ENCODE peak calls at places on chromosome 1, in four cellular contexts. One of them, this sample, is unnamed.

GRCh38 chr1:226714148-226714547 is 24.9 kb downstream of the ITPKB start:
- DNase-seq in dorsolateral prefrontal cortex: no peak
- DNase-seq in left ventricle myocardium inferior: no peak
- DNase-seq in choroid plexus epithelial cell: peak; percentile 46
- DNase-seq in this sample: no peak

GRCh38 chr1:243917177-243917862 is 67.3 kb upstream of the AKT3 start:
- DNase-seq in dorsolateral prefrontal cortex: peak; percentile 39
- DNase-seq in choroid plexus epithelial cell: peak; percentile 82
- DNase-seq in left ventricle myocardium inferior: peak; percentile 21
- DNase-seq in this sample: no peak

GRCh38 chr1:187229496-187229895 is 400.7 kb downstream of the PLA2G4A start:
- DNase-seq in left ventricle myocardium inferior: no peak
- DNase-seq in dorsolateral prefrontal cortex: no peak
- DNase-seq in choroid plexus epithelial cell: no peak
- DNase-seq in this sample: no peak

GRCh38 chr1:160260436-160261382 is 1.6 kb downstream of the DCAF8 start:
- DNase-seq in dorsolateral prefrontal cortex: no peak
- DNase-seq in choroid plexus epithelial cell: peak; percentile 95
- DNase-seq in left ventricle myocardium inferior: no peak
- DNase-seq in this sample: no peak

GRCh38 chr1:18234790-18235242 is 127.2 kb downstream of the IGSF21 start:
- DNase-seq in dorsolateral prefrontal cortex: peak; percentile 39
- DNase-seq in left ventricle myocardium inferior: no peak
- DNase-seq in choroid plexus epithelial cell: peak; percentile 34
- DNase-seq in this sample: peak; percentile 48

GRCh38 chr1:98048234-98048633 is 127.4 kb upstream of the DPYD start:
- DNase-seq in left ventricle myocardium inferior: peak; percentile 76
- DNase-seq in choroid plexus epithelial cell: peak; percentile 94
- DNase-seq in dorsolateral prefrontal cortex: peak; percentile 76
- DNase-seq in this sample: peak; percentile 57

GRCh38 chr1:153705484-153705883 is 22.4 kb upstream of the INTS3 start:
- DNase-seq in dorsolateral prefrontal cortex: no peak
- DNase-seq in choroid plexus epithelial cell: no peak
- DNase-seq in left ventricle myocardium inferior: no peak
- DNase-seq in this sample: no peak

GRCh38 chr1:25168193-25169071 is 63.9 kb downstream of the SYF2 start:
- DNase-seq in left ventricle myocardium inferior: no peak
- DNase-seq in choroid plexus epithelial cell: no peak
- DNase-seq in dorsolateral prefrontal cortex: no peak
- DNase-seq in this sample: peak; percentile 78

GRCh38 chr1:222582099-222582774 is 7.5 kb downstream of the TAF1A start:
- DNase-seq in choroid plexus epithelial cell: peak; percentile 17
- DNase-seq in left ventricle myocardium inferior: no peak
- DNase-seq in dorsolateral prefrontal cortex: no peak
- DNase-seq in this sample: peak; percentile 6

GRCh38 chr1:110328274-110328673 is 10.9 kb upstream of the RBM15 start:
- DNase-seq in choroid plexus epithelial cell: peak; percentile 20
- DNase-seq in dorsolateral prefrontal cortex: no peak
- DNase-seq in left ventricle myocardium inferior: no peak
- DNase-seq in this sample: no peak

GRCh38 chr1:199129247-199129646 is 490.4 kb downstream of the PTPRC start:
- DNase-seq in choroid plexus epithelial cell: peak; percentile 48
- DNase-seq in left ventricle myocardium inferior: no peak
- DNase-seq in dorsolateral prefrontal cortex: no peak
- DNase-seq in this sample: no peak

GRCh38 chr1:23481904-23482303 is 2.1 kb downstream of the ASAP3 start:
- DNase-seq in left ventricle myocardium inferior: no peak
- DNase-seq in dorsolateral prefrontal cortex: no peak
- DNase-seq in choroid plexus epithelial cell: no peak
- DNase-seq in this sample: no peak

GRCh38 chr1:155043793-155044192 is 7.3 kb upstream of the ADAM15 start:
- DNase-seq in choroid plexus epithelial cell: no peak
- DNase-seq in left ventricle myocardium inferior: no peak
- DNase-seq in dorsolateral prefrontal cortex: no peak
- DNase-seq in this sample: no peak

GRCh38 chr1:157505481-157506272 is 46.6 kb downstream of the FCRL5 start:
- DNase-seq in dorsolateral prefrontal cortex: peak; percentile 61
- DNase-seq in choroid plexus epithelial cell: peak; percentile 78
- DNase-seq in left ventricle myocardium inferior: no peak
- DNase-seq in this sample: peak; percentile 73

GRCh38 chr1:12006167-12006921 is 13.0 kb upstream of the MIIP start:
- DNase-seq in dorsolateral prefrontal cortex: no peak
- DNase-seq in choroid plexus epithelial cell: no peak
- DNase-seq in left ventricle myocardium inferior: no peak
- DNase-seq in this sample: no peak

GRCh38 chr1:199322278-199322677 is 683.4 kb downstream of the PTPRC start:
- DNase-seq in choroid plexus epithelial cell: no peak
- DNase-seq in left ventricle myocardium inferior: no peak
- DNase-seq in dorsolateral prefrontal cortex: no peak
- DNase-seq in this sample: no peak

GRCh38 chr1:208272713-208273112 is 28.5 kb upstream of the PLXNA2 start:
- DNase-seq in choroid plexus epithelial cell: no peak
- DNase-seq in dorsolateral prefrontal cortex: no peak
- DNase-seq in left ventricle myocardium inferior: no peak
- DNase-seq in this sample: no peak

GRCh38 chr1:89670168-89670567 is 37.2 kb downstream of the LRRC8C start:
- DNase-seq in dorsolateral prefrontal cortex: no peak
- DNase-seq in choroid plexus epithelial cell: no peak
- DNase-seq in left ventricle myocardium inferior: no peak
- DNase-seq in this sample: no peak

GRCh38 chr1:33008051-33008914 is 28.4 kb downstream of the AK2 start:
- DNase-seq in dorsolateral prefrontal cortex: no peak
- DNase-seq in choroid plexus epithelial cell: peak; percentile 60
- DNase-seq in left ventricle myocardium inferior: no peak
- DNase-seq in this sample: peak; percentile 43

GRCh38 chr1:169288011-169288414 is 79.6 kb downstream of the NME7 start:
- DNase-seq in left ventricle myocardium inferior: no peak
- DNase-seq in dorsolateral prefrontal cortex: no peak
- DNase-seq in choroid plexus epithelial cell: peak; percentile 65
- DNase-seq in this sample: no peak

GRCh38 chr1:17549384-17549783 is 9.9 kb downstream of the ARHGEF10L start:
- DNase-seq in left ventricle myocardium inferior: no peak
- DNase-seq in dorsolateral prefrontal cortex: no peak
- DNase-seq in choroid plexus epithelial cell: no peak
- DNase-seq in this sample: no peak

GRCh38 chr1:181112071-181112929 is 23.8 kb downstream of the IER5 start:
- DNase-seq in choroid plexus epithelial cell: peak; percentile 99
- DNase-seq in left ventricle myocardium inferior: peak; percentile 67
- DNase-seq in dorsolateral prefrontal cortex: no peak
- DNase-seq in this sample: peak; percentile 92

GRCh38 chr1:200869753-200870391 is 2.9 kb upstream of the GPR25 start:
- DNase-seq in choroid plexus epithelial cell: no peak
- DNase-seq in dorsolateral prefrontal cortex: no peak
- DNase-seq in left ventricle myocardium inferior: no peak
- DNase-seq in this sample: no peak

GRCh38 chr1:36481091-36481490 is 1.6 kb downstream of the CSF3R start:
- DNase-seq in dorsolateral prefrontal cortex: no peak
- DNase-seq in choroid plexus epithelial cell: no peak
- DNase-seq in left ventricle myocardium inferior: no peak
- DNase-seq in this sample: no peak

GRCh38 chr1:36476945-36477344 is 5.8 kb downstream of the CSF3R start:
- DNase-seq in dorsolateral prefrontal cortex: no peak
- DNase-seq in left ventricle myocardium inferior: no peak
- DNase-seq in choroid plexus epithelial cell: no peak
- DNase-seq in this sample: no peak

GRCh38 chr1:36480161-36480560 is 2.6 kb downstream of the CSF3R start:
- DNase-seq in dorsolateral prefrontal cortex: no peak
- DNase-seq in choroid plexus epithelial cell: no peak
- DNase-seq in left ventricle myocardium inferior: no peak
- DNase-seq in this sample: no peak

GRCh38 chr1:36481771-36482723 is 666 bp downstream of the CSF3R start:
- DNase-seq in choroid plexus epithelial cell: no peak
- DNase-seq in dorsolateral prefrontal cortex: no peak
- DNase-seq in left ventricle myocardium inferior: no peak
- DNase-seq in this sample: no peak

DNA sequence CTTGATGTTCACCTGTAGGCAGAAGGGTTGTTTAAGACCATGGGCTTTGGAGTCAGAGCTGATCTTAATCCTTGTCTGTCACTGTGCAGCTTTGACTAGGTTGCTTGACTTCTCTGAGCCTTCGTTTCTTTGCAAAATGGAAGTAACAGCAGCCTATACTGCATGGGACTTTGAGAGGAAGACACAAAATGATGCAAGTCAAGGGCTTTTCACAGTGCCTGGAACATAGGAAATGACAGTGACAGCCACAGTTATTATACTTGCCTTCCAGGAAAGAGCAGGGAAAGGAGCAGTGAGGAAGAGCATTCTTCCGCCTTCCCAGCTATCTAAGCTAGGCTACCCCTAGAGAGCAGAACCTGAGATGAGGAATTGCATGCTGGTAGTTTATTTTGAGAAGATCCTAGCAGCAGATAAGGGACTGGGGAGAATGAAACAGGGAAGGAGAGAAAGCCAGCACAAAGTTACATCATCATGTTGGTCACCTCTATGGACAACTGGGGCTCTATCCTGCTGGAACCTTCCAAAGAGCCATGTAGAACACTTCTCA is 3.1 kb downstream of the CSF3R start:
- DNase-seq in dorsolateral prefrontal cortex: no peak
- DNase-seq in choroid plexus epithelial cell: peak; percentile 31
- DNase-seq in left ventricle myocardium inferior: no peak
- DNase-seq in this sample: no peak
- H3K4me3 ChIP-seq in dorsolateral prefrontal cortex: no peak overlapping the region
- H3K4me3 ChIP-seq in choroid plexus epithelial cell: no peak overlapping the region
- H3K4me3 ChIP-seq in left ventricle myocardium inferior: no peak overlapping the region
- H3K4me3 ChIP-seq in this sample: no peak overlapping the region

GRCh38 chr1:45411510-45411899 is 71.3 kb upstream of the MUTYH start:
- DNase-seq in dorsolateral prefrontal cortex: no peak
- DNase-seq in choroid plexus epithelial cell: no peak
- DNase-seq in left ventricle myocardium inferior: no peak
- DNase-seq in this sample: no peak

GRCh38 chr1:45412899-45413298 is 72.7 kb upstream of the MUTYH start:
- DNase-seq in left ventricle myocardium inferior: no peak
- DNase-seq in dorsolateral prefrontal cortex: no peak
- DNase-seq in choroid plexus epithelial cell: no peak
- DNase-seq in this sample: no peak

GRCh38 chr1:45409243-45409642 is 69.0 kb upstream of the MUTYH start:
- DNase-seq in left ventricle myocardium inferior: no peak
- DNase-seq in choroid plexus epithelial cell: no peak
- DNase-seq in dorsolateral prefrontal cortex: no peak
- DNase-seq in this sample: no peak

GRCh38 chr1:45407888-45408287 is 67.6 kb upstream of the MUTYH start:
- DNase-seq in left ventricle myocardium inferior: no peak
- DNase-seq in choroid plexus epithelial cell: no peak
- DNase-seq in dorsolateral prefrontal cortex: no peak
- DNase-seq in this sample: no peak

GRCh38 chr1:45410850-45411509 is 70.7 kb upstream of the MUTYH start:
- DNase-seq in left ventricle myocardium inferior: no peak
- DNase-seq in choroid plexus epithelial cell: peak; percentile 15
- DNase-seq in dorsolateral prefrontal cortex: no peak
- DNase-seq in this sample: no peak
- TF ChIP-seq CTCF in left ventricle myocardium inferior: no peak
- TF ChIP-seq CTCF in choroid plexus epithelial cell: no peak
- TF ChIP-seq CTCF in dorsolateral prefrontal cortex: no peak
- TF ChIP-seq CTCF in this sample: no peak

DNA sequence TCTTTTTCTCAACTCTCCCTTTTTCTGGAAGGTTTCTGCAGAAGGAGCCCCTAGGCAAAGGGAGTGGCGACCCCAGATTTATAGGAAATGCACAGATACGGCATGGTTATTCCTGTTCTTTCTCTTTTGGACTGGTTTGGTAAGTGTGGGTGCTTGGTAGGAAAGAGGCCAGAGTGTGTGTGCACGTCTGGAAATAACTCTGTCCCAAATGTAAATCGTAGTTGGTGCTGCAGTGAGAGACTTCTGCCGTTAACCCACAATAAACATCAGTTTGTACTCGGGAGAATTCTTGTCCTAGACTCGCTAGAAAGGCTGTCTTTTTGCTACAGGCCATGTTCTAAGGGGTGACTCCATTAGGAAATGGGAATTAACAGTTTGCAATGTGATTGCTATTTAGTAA is 761 bp downstream of the SLC44A3 start:
- DNase-seq in left ventricle myocardium inferior: no peak
- DNase-seq in choroid plexus epithelial cell: no peak
- DNase-seq in dorsolateral prefrontal cortex: no peak
- DNase-seq in this sample: peak; percentile 2
- H3K4me3 ChIP-seq in left ventricle myocardium inferior: peak overlapping the region; percentile 78
- H3K4me3 ChIP-seq in choroid plexus epithelial cell: peak overlapping the region; percentile 69
- H3K4me3 ChIP-seq in dorsolateral prefrontal cortex: peak overlapping the region; percentile 58
- H3K4me3 ChIP-seq in this sample: peak overlapping the region; percentile 81

GRCh38 chr1:151626740-151627139 is 14.9 kb downstream of the SNX27 start:
- DNase-seq in dorsolateral prefrontal cortex: no peak
- DNase-seq in left ventricle myocardium inferior: no peak
- DNase-seq in choroid plexus epithelial cell: no peak
- DNase-seq in this sample: no peak
- TF ChIP-seq CTCF in dorsolateral prefrontal cortex: no peak
- TF ChIP-seq CTCF in left ventricle myocardium inferior: no peak
- TF ChIP-seq CTCF in choroid plexus epithelial cell: no peak
- TF ChIP-seq CTCF in this sample: no peak

GRCh38 chr1:37475380-37476086 is 1.2 kb downstream of the ZC3H12A start:
- DNase-seq in choroid plexus epithelial cell: no peak
- DNase-seq in dorsolateral prefrontal cortex: no peak
- DNase-seq in left ventricle myocardium inferior: no peak
- DNase-seq in this sample: no peak
- H3K4me3 ChIP-seq in choroid plexus epithelial cell: peak overlapping the region; percentile 61
- H3K4me3 ChIP-seq in dorsolateral prefrontal cortex: peak overlapping the region; percentile 59
- H3K4me3 ChIP-seq in left ventricle myocardium inferior: peak overlapping the region; percentile 83
- H3K4me3 ChIP-seq in this sample: peak overlapping the region; percentile 43

This sample was measured in Caco-2.